ENCODE peak calls at places on chromosome 16, in six cellular contexts. V is brain microvascular endothelial cell, W is breast epithelium, I is choroid plexus epithelial cell, A is A549, J is psoas muscle. P is an unnamed sample.

GRCh38 chr16:28061702-28062101 is 1.8 kb downstream of the GSG1L start:
- DNase-seq in A (no peak), J (no peak), I (no peak), W (no peak), V (no peak), P (no peak)

GRCh38 chr16:58678269-58678668 is 6.3 kb downstream of the SLC38A7 start:
- DNase-seq in W (no peak), J (no peak), I (no peak), A (no peak), V (no peak), P (no peak)

GRCh38 chr16:70529051-70529777 is 5.6 kb downstream of the SF3B3 start:
- DNase-seq in W (no peak), I (peak; percentile 76), A (peak; percentile 62), J (no peak), V (peak; percentile 51), P (no peak)

GRCh38 chr16:66199189-66199588 is 167.3 kb upstream of the CDH5 start:
- DNase-seq in A (no peak), V (no peak), I (peak; percentile 38), J (no peak), W (no peak), P (no peak)

GRCh38 chr16:68396481-68396880 is 51.8 kb downstream of the SMPD3 start:
- DNase-seq in V (peak; percentile 50), A (peak; percentile 32), W (peak; percentile 24), J (no peak), I (peak; percentile 78), P (no peak)

GRCh38 chr16:30186782-30187555 is 3.6 kb downstream of the CORO1A start:
- DNase-seq in W (peak; percentile 41), A (peak; percentile 40), V (peak; percentile 24), J (peak; percentile 89), I (peak; percentile 37), P (no peak)

GRCh38 chr16:64356267-64356666 is 765.6 kb downstream of the CDH11 start:
- DNase-seq in W (no peak), I (peak; percentile 93), A (no peak), J (no peak), V (peak; percentile 65), P (no peak)

GRCh38 chr16:87424260-87424659 is 32.1 kb downstream of the MAP1LC3B start:
- DNase-seq in A (no peak), W (no peak), I (peak; percentile 26), V (no peak), J (no peak), P (no peak)

GRCh38 chr16:51509336-51509735 is 358.3 kb upstream of the SALL1 start:
- DNase-seq in A (no peak), W (no peak), I (no peak), J (no peak), V (no peak), P (no peak)

GRCh38 chr16:49556252-49557069 is 182.9 kb downstream of the C16orf78 start:
- DNase-seq in J (no peak), W (no peak), A (peak; percentile 35), I (peak; percentile 83), V (peak; percentile 56), P (no peak)

GRCh38 chr16:67372664-67373063 is 20.6 kb downstream of the TPPP3 start:
- DNase-seq in J (no peak), V (no peak), W (no peak), A (no peak), I (peak; percentile 62), P (no peak)

GRCh38 chr16:74850027-74850426 is 75.4 kb upstream of the FA2H start:
- DNase-seq in W (no peak), A (no peak), I (no peak), J (no peak), V (no peak), P (no peak)

GRCh38 chr16:22217890-22218730 is 12.0 kb downstream of the EEF2K start:
- DNase-seq in W (no peak), V (no peak), J (peak; percentile 70), I (no peak), A (peak; percentile 51), P (peak; percentile 81)

GRCh38 chr16:380837-381787 is 666 bp downstream of the PGAP6 start:
- DNase-seq in A (no peak), V (no peak), I (no peak), W (no peak), J (no peak), P (no peak)

GRCh38 chr16:82583415-82583814 is 43.4 kb upstream of the CDH13 start:
- DNase-seq in J (no peak), W (no peak), V (no peak), A (no peak), I (peak; percentile 3), P (no peak)

GRCh38 chr16:3129137-3130131 is 5.4 kb upstream of the ZNF213 start:
- DNase-seq in W (peak; percentile 69), I (peak; percentile 93), V (peak; percentile 66), J (peak; percentile 83), A (no peak), P (no peak)
- TF ChIP-seq CTCF in W (peak; percentile 76), I (peak; percentile 96), V (peak; percentile 94), J (peak; percentile 89), A (peak; percentile 93), P (peak; percentile 84)

DNA sequence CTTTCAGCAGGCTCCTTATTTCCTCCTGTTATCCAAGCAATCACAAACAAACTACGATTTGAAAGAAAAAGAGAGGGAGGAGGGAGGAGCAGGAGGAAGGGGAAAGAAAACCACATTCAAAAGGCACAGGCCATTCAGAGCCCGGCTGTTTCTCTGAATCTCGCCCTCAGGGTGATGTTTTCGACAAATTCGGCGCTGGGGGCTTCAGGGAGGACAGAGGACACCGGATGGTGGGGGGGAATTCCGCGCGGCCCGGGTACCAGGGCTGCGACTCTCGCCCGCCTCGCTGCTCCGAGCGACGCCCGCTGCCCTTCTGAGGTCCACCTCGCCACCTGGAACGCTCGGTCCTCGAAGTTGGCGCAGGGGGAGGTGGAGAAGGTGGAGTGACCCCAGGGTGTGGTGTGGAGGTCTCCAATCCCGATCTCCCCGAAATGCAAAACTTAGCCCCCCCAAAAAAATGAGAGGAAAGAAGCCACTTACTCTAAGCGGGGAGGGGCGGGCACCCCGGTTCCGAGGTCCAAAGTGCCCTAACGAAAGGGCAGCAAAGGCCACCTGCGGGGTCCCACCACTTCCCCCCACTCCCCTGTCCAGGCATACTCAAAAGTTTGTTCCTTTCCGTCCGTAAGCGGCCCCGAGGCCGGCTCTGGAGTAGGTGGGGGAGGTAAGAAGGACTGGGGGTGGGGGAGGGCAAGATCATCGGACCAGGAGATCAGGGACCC is 1.2 kb downstream of the TOX3 start:
- DNase-seq in J (no peak), V (no peak), I (no peak), A (no peak), W (no peak), P (no peak)
- H3K4me3 ChIP-seq in J (peak overlapping the region; percentile 44), V (no peak overlapping the region), I (no peak overlapping the region), A (peak overlapping the region; percentile 62), W (peak overlapping the region; percentile 64), P (peak overlapping the region; percentile 53)

GRCh38 chr16:85563515-85564276 is 49.4 kb upstream of the GSE1 start:
- DNase-seq in W (no peak), I (peak; percentile 62), A (no peak), V (no peak), J (peak; percentile 84), P (peak; percentile 86)
- TF ChIP-seq CTCF in W (no peak), I (peak; percentile 21), A (peak; percentile 11), V (peak; percentile 50), J (no peak), P (no peak)

DNA sequence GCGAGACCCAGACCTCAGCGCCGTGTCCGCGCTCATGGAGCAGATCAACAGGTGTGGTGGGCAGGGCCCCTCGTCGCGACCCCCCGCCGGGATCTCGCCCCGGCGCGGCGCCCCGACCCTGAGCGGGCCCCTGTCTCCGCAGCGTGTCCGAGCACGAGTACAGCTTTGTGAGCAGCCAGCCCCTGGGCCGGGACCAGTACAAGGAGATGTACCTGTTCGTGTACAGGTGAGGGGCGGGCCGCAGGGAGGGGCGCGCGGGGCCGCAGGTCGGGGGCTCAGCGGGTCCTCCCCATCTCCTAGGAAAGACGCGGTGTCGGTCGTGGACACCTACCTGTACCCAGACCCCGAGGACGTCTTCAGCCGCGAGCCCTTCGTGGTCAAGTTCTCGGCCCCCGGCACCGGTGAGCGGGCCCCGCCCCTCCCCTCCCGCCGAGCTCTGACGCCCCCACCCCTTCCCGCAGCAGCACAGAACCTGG is 870 bp downstream of the DNASE1L2 start:
- DNase-seq in J (no peak), V (no peak), W (no peak), A (no peak), I (no peak), P (no peak)
- H3K4me3 ChIP-seq in J (peak overlapping the region; percentile 38), V (peak overlapping the region; percentile 24), W (peak overlapping the region; percentile 34), A (no peak overlapping the region), I (peak overlapping the region; percentile 26), P (no peak overlapping the region)

GRCh38 chr16:11071829-11072228 is 127.5 kb downstream of the CLEC16A start:
- DNase-seq in J (no peak), V (no peak), I (no peak), W (no peak), A (no peak), P (no peak)

GRCh38 chr16:11076259-11077018 is 132.1 kb downstream of the CLEC16A start:
- DNase-seq in V (no peak), W (no peak), A (no peak), J (no peak), I (no peak), P (no peak)

GRCh38 chr16:11073407-11073806 is 129.0 kb downstream of the CLEC16A start:
- DNase-seq in W (no peak), A (no peak), V (no peak), I (no peak), J (no peak), P (no peak)

GRCh38 chr16:11072420-11073153 is 128.2 kb downstream of the CLEC16A start:
- DNase-seq in A (no peak), J (no peak), W (no peak), I (no peak), V (no peak), P (no peak)

GRCh38 chr16:11075163-11075562 is 130.8 kb downstream of the CLEC16A start:
- DNase-seq in V (no peak), W (no peak), A (no peak), I (no peak), J (no peak), P (no peak)
- TF ChIP-seq CTCF in V (no peak), W (no peak), A (no peak), I (no peak), J (no peak), P (no peak)